ENCODE peak calls at places on chromosome 22, in eight cellular contexts. One of them, this sample, is unnamed.
A peak's percentile ranks its signal among the peaks of the same experiment; 100 is the strongest.

GRCh38 chr22:22030493-22031182 is 48.1 kb upstream of the TOP3B start:
- DNase-seq in fibroblast of mammary gland: no peak
- DNase-seq in lower leg skin: no peak
- DNase-seq in activated T-cell treated with anti-CD3 and anti-CD28 coated beads for 1 hour: no peak
- DNase-seq in stimulated activated naive CD4-positive, alpha-beta T cell treated with Interleukin-2 at 50 U/mL for 16 hours: no peak
- DNase-seq in activated CD8-positive, alpha-beta memory T cell treated with anti-CD3 and anti-CD28 coated beads for 4 hours: no peak
- DNase-seq in MM.1S: peak; percentile 88
- DNase-seq in HEK293T: peak; percentile 46
- DNase-seq in this sample: no peak

GRCh38 chr22:39205344-39206021 is 39.3 kb downstream of the PDGFB start:
- DNase-seq in activated T-cell treated with anti-CD3 and anti-CD28 coated beads for 1 hour: no peak
- DNase-seq in activated CD8-positive, alpha-beta memory T cell treated with anti-CD3 and anti-CD28 coated beads for 4 hours: peak; percentile 39
- DNase-seq in fibroblast of mammary gland: peak; percentile 75
- DNase-seq in stimulated activated naive CD4-positive, alpha-beta T cell treated with Interleukin-2 at 50 U/mL for 16 hours: no peak
- DNase-seq in HEK293T: no peak
- DNase-seq in MM.1S: no peak
- DNase-seq in lower leg skin: no peak
- DNase-seq in this sample: no peak

GRCh38 chr22:29706493-29706892 is 13.3 kb upstream of the CABP7 start:
- DNase-seq in activated CD8-positive, alpha-beta memory T cell treated with anti-CD3 and anti-CD28 coated beads for 4 hours: no peak
- DNase-seq in fibroblast of mammary gland: no peak
- DNase-seq in stimulated activated naive CD4-positive, alpha-beta T cell treated with Interleukin-2 at 50 U/mL for 16 hours: no peak
- DNase-seq in MM.1S: no peak
- DNase-seq in lower leg skin: no peak
- DNase-seq in HEK293T: no peak
- DNase-seq in activated T-cell treated with anti-CD3 and anti-CD28 coated beads for 1 hour: no peak
- DNase-seq in this sample: no peak

GRCh38 chr22:28505416-28506156 is 174.1 kb downstream of the TTC28 start:
- DNase-seq in HEK293T: no peak
- DNase-seq in MM.1S: no peak
- DNase-seq in stimulated activated naive CD4-positive, alpha-beta T cell treated with Interleukin-2 at 50 U/mL for 16 hours: no peak
- DNase-seq in activated T-cell treated with anti-CD3 and anti-CD28 coated beads for 1 hour: no peak
- DNase-seq in activated CD8-positive, alpha-beta memory T cell treated with anti-CD3 and anti-CD28 coated beads for 4 hours: no peak
- DNase-seq in lower leg skin: no peak
- DNase-seq in fibroblast of mammary gland: no peak
- DNase-seq in this sample: no peak

GRCh38 chr22:19548964-19549363 is 24.8 kb upstream of the CLDN5 start:
- DNase-seq in stimulated activated naive CD4-positive, alpha-beta T cell treated with Interleukin-2 at 50 U/mL for 16 hours: no peak
- DNase-seq in activated CD8-positive, alpha-beta memory T cell treated with anti-CD3 and anti-CD28 coated beads for 4 hours: no peak
- DNase-seq in fibroblast of mammary gland: no peak
- DNase-seq in HEK293T: no peak
- DNase-seq in activated T-cell treated with anti-CD3 and anti-CD28 coated beads for 1 hour: no peak
- DNase-seq in lower leg skin: no peak
- DNase-seq in MM.1S: no peak
- DNase-seq in this sample: no peak

GRCh38 chr22:37427128-37427710 is at the start of gene ELFN2:
- DNase-seq in stimulated activated naive CD4-positive, alpha-beta T cell treated with Interleukin-2 at 50 U/mL for 16 hours: no peak
- DNase-seq in activated CD8-positive, alpha-beta memory T cell treated with anti-CD3 and anti-CD28 coated beads for 4 hours: no peak
- DNase-seq in MM.1S: no peak
- DNase-seq in HEK293T: peak; percentile 54
- DNase-seq in activated T-cell treated with anti-CD3 and anti-CD28 coated beads for 1 hour: no peak
- DNase-seq in fibroblast of mammary gland: no peak
- DNase-seq in lower leg skin: no peak
- DNase-seq in this sample: no peak

GRCh38 chr22:46068176-46068907 is 82.0 kb upstream of the PPARA start:
- DNase-seq in MM.1S: no peak
- DNase-seq in activated CD8-positive, alpha-beta memory T cell treated with anti-CD3 and anti-CD28 coated beads for 4 hours: no peak
- DNase-seq in fibroblast of mammary gland: peak; percentile 59
- DNase-seq in lower leg skin: no peak
- DNase-seq in activated T-cell treated with anti-CD3 and anti-CD28 coated beads for 1 hour: no peak
- DNase-seq in stimulated activated naive CD4-positive, alpha-beta T cell treated with Interleukin-2 at 50 U/mL for 16 hours: no peak
- DNase-seq in HEK293T: no peak
- DNase-seq in this sample: no peak

GRCh38 chr22:46536559-46537220 is 730 bp downstream of the CELSR1 start:
- DNase-seq in HEK293T: peak; percentile 42
- DNase-seq in lower leg skin: no peak
- DNase-seq in MM.1S: no peak
- DNase-seq in fibroblast of mammary gland: no peak
- DNase-seq in activated T-cell treated with anti-CD3 and anti-CD28 coated beads for 1 hour: no peak
- DNase-seq in activated CD8-positive, alpha-beta memory T cell treated with anti-CD3 and anti-CD28 coated beads for 4 hours: no peak
- DNase-seq in stimulated activated naive CD4-positive, alpha-beta T cell treated with Interleukin-2 at 50 U/mL for 16 hours: no peak
- DNase-seq in this sample: no peak

GRCh38 chr22:35404176-35404575 is 4.2 kb downstream of the MCM5 start:
- DNase-seq in activated T-cell treated with anti-CD3 and anti-CD28 coated beads for 1 hour: no peak
- DNase-seq in activated CD8-positive, alpha-beta memory T cell treated with anti-CD3 and anti-CD28 coated beads for 4 hours: no peak
- DNase-seq in stimulated activated naive CD4-positive, alpha-beta T cell treated with Interleukin-2 at 50 U/mL for 16 hours: no peak
- DNase-seq in fibroblast of mammary gland: no peak
- DNase-seq in lower leg skin: no peak
- DNase-seq in HEK293T: no peak
- DNase-seq in MM.1S: no peak
- DNase-seq in this sample: no peak

GRCh38 chr22:29263791-29264216 is 4.0 kb downstream of the RHBDD3 start:
- DNase-seq in lower leg skin: no peak
- DNase-seq in stimulated activated naive CD4-positive, alpha-beta T cell treated with Interleukin-2 at 50 U/mL for 16 hours: no peak
- DNase-seq in MM.1S: no peak
- DNase-seq in fibroblast of mammary gland: no peak
- DNase-seq in activated T-cell treated with anti-CD3 and anti-CD28 coated beads for 1 hour: no peak
- DNase-seq in HEK293T: no peak
- DNase-seq in activated CD8-positive, alpha-beta memory T cell treated with anti-CD3 and anti-CD28 coated beads for 4 hours: no peak
- DNase-seq in this sample: no peak

GRCh38 chr22:37199839-37200161 is 11.8 kb upstream of the C1QTNF6 start:
- DNase-seq in HEK293T: no peak
- DNase-seq in fibroblast of mammary gland: no peak
- DNase-seq in activated CD8-positive, alpha-beta memory T cell treated with anti-CD3 and anti-CD28 coated beads for 4 hours: no peak
- DNase-seq in activated T-cell treated with anti-CD3 and anti-CD28 coated beads for 1 hour: no peak
- DNase-seq in lower leg skin: no peak
- DNase-seq in stimulated activated naive CD4-positive, alpha-beta T cell treated with Interleukin-2 at 50 U/mL for 16 hours: no peak
- DNase-seq in MM.1S: no peak
- DNase-seq in this sample: no peak

GRCh38 chr22:19510919-19511341 is 13.3 kb downstream of the CLDN5 start:
- DNase-seq in stimulated activated naive CD4-positive, alpha-beta T cell treated with Interleukin-2 at 50 U/mL for 16 hours: no peak
- DNase-seq in HEK293T: no peak
- DNase-seq in lower leg skin: no peak
- DNase-seq in activated T-cell treated with anti-CD3 and anti-CD28 coated beads for 1 hour: no peak
- DNase-seq in activated CD8-positive, alpha-beta memory T cell treated with anti-CD3 and anti-CD28 coated beads for 4 hours: no peak
- DNase-seq in MM.1S: no peak
- DNase-seq in fibroblast of mammary gland: no peak
- DNase-seq in this sample: no peak

GRCh38 chr22:41574847-41575381 is 14.1 kb downstream of the CSDC2 start:
- DNase-seq in HEK293T: no peak
- DNase-seq in stimulated activated naive CD4-positive, alpha-beta T cell treated with Interleukin-2 at 50 U/mL for 16 hours: no peak
- DNase-seq in activated T-cell treated with anti-CD3 and anti-CD28 coated beads for 1 hour: no peak
- DNase-seq in activated CD8-positive, alpha-beta memory T cell treated with anti-CD3 and anti-CD28 coated beads for 4 hours: no peak
- DNase-seq in MM.1S: no peak
- DNase-seq in lower leg skin: peak; percentile 45
- DNase-seq in fibroblast of mammary gland: peak; percentile 36
- DNase-seq in this sample: no peak

GRCh38 chr22:38172489-38173155 is 9.0 kb downstream of the PLA2G6 start:
- DNase-seq in stimulated activated naive CD4-positive, alpha-beta T cell treated with Interleukin-2 at 50 U/mL for 16 hours: no peak
- DNase-seq in MM.1S: no peak
- DNase-seq in fibroblast of mammary gland: no peak
- DNase-seq in activated T-cell treated with anti-CD3 and anti-CD28 coated beads for 1 hour: no peak
- DNase-seq in activated CD8-positive, alpha-beta memory T cell treated with anti-CD3 and anti-CD28 coated beads for 4 hours: peak; percentile 55
- DNase-seq in lower leg skin: no peak
- DNase-seq in HEK293T: no peak
- DNase-seq in this sample: peak; percentile 73

GRCh38 chr22:42596376-42596775 is 18.3 kb downstream of the POLDIP3 start:
- DNase-seq in stimulated activated naive CD4-positive, alpha-beta T cell treated with Interleukin-2 at 50 U/mL for 16 hours: no peak
- DNase-seq in MM.1S: no peak
- DNase-seq in activated T-cell treated with anti-CD3 and anti-CD28 coated beads for 1 hour: no peak
- DNase-seq in lower leg skin: no peak
- DNase-seq in activated CD8-positive, alpha-beta memory T cell treated with anti-CD3 and anti-CD28 coated beads for 4 hours: no peak
- DNase-seq in fibroblast of mammary gland: no peak
- DNase-seq in HEK293T: no peak
- DNase-seq in this sample: no peak

GRCh38 chr22:38097557-38098409 is 12.7 kb downstream of the BAIAP2L2 start:
- DNase-seq in MM.1S: no peak
- DNase-seq in activated CD8-positive, alpha-beta memory T cell treated with anti-CD3 and anti-CD28 coated beads for 4 hours: no peak
- DNase-seq in HEK293T: no peak
- DNase-seq in stimulated activated naive CD4-positive, alpha-beta T cell treated with Interleukin-2 at 50 U/mL for 16 hours: no peak
- DNase-seq in fibroblast of mammary gland: peak; percentile 19
- DNase-seq in activated T-cell treated with anti-CD3 and anti-CD28 coated beads for 1 hour: no peak
- DNase-seq in lower leg skin: no peak
- DNase-seq in this sample: no peak

GRCh38 chr22:26313291-26313690 is 115.8 kb upstream of the ASPHD2 start:
- DNase-seq in MM.1S: no peak
- DNase-seq in activated T-cell treated with anti-CD3 and anti-CD28 coated beads for 1 hour: no peak
- DNase-seq in stimulated activated naive CD4-positive, alpha-beta T cell treated with Interleukin-2 at 50 U/mL for 16 hours: no peak
- DNase-seq in lower leg skin: no peak
- DNase-seq in fibroblast of mammary gland: no peak
- DNase-seq in HEK293T: no peak
- DNase-seq in activated CD8-positive, alpha-beta memory T cell treated with anti-CD3 and anti-CD28 coated beads for 4 hours: no peak
- DNase-seq in this sample: no peak

GRCh38 chr22:22877523-22878210 is 9.9 kb upstream of the IGLL5 start:
- DNase-seq in activated CD8-positive, alpha-beta memory T cell treated with anti-CD3 and anti-CD28 coated beads for 4 hours: peak; percentile 54
- DNase-seq in stimulated activated naive CD4-positive, alpha-beta T cell treated with Interleukin-2 at 50 U/mL for 16 hours: peak; percentile 71
- DNase-seq in fibroblast of mammary gland: peak; percentile 63
- DNase-seq in activated T-cell treated with anti-CD3 and anti-CD28 coated beads for 1 hour: peak; percentile 83
- DNase-seq in lower leg skin: no peak
- DNase-seq in MM.1S: peak; percentile 41
- DNase-seq in HEK293T: peak; percentile 89
- DNase-seq in this sample: peak; percentile 44

GRCh38 chr22:27564806-27565205 is 236.8 kb downstream of the MN1 start:
- DNase-seq in fibroblast of mammary gland: no peak
- DNase-seq in activated T-cell treated with anti-CD3 and anti-CD28 coated beads for 1 hour: no peak
- DNase-seq in activated CD8-positive, alpha-beta memory T cell treated with anti-CD3 and anti-CD28 coated beads for 4 hours: no peak
- DNase-seq in MM.1S: no peak
- DNase-seq in lower leg skin: no peak
- DNase-seq in HEK293T: no peak
- DNase-seq in stimulated activated naive CD4-positive, alpha-beta T cell treated with Interleukin-2 at 50 U/mL for 16 hours: no peak
- DNase-seq in this sample: no peak

GRCh38 chr22:36052505-36052941 is 23.9 kb upstream of the RBFOX2 start:
- DNase-seq in lower leg skin: no peak
- DNase-seq in HEK293T: no peak
- DNase-seq in MM.1S: peak; percentile 25
- DNase-seq in activated CD8-positive, alpha-beta memory T cell treated with anti-CD3 and anti-CD28 coated beads for 4 hours: no peak
- DNase-seq in fibroblast of mammary gland: peak; percentile 47
- DNase-seq in activated T-cell treated with anti-CD3 and anti-CD28 coated beads for 1 hour: no peak
- DNase-seq in stimulated activated naive CD4-positive, alpha-beta T cell treated with Interleukin-2 at 50 U/mL for 16 hours: no peak
- DNase-seq in this sample: no peak

GRCh38 chr22:46487318-46487717 is 50.1 kb downstream of the CELSR1 start:
- DNase-seq in stimulated activated naive CD4-positive, alpha-beta T cell treated with Interleukin-2 at 50 U/mL for 16 hours: no peak
- DNase-seq in HEK293T: no peak
- DNase-seq in activated CD8-positive, alpha-beta memory T cell treated with anti-CD3 and anti-CD28 coated beads for 4 hours: no peak
- DNase-seq in lower leg skin: no peak
- DNase-seq in activated T-cell treated with anti-CD3 and anti-CD28 coated beads for 1 hour: no peak
- DNase-seq in MM.1S: no peak
- DNase-seq in fibroblast of mammary gland: no peak
- DNase-seq in this sample: no peak

GRCh38 chr22:17114173-17114957 is 6.8 kb downstream of the TMEM121B start:
- DNase-seq in activated CD8-positive, alpha-beta memory T cell treated with anti-CD3 and anti-CD28 coated beads for 4 hours: no peak
- DNase-seq in MM.1S: no peak
- DNase-seq in lower leg skin: no peak
- DNase-seq in HEK293T: no peak
- DNase-seq in fibroblast of mammary gland: no peak
- DNase-seq in stimulated activated naive CD4-positive, alpha-beta T cell treated with Interleukin-2 at 50 U/mL for 16 hours: no peak
- DNase-seq in activated T-cell treated with anti-CD3 and anti-CD28 coated beads for 1 hour: no peak
- DNase-seq in this sample: no peak

This sample was measured in Ammon's horn.